ENCODE peak calls at places on chromosomes 4 and X, in seven cellular contexts. One of them, this sample, is unnamed.

GRCh38 chr4:33184684-33185083 is 2464.5 kb downstream of the PCDH7 start:
- DNase-seq in activated CD4-positive, alpha-beta memory T cell treated with anti-CD3 and anti-CD28 coated beads, Interleukin-2, amount 10 ng/mL, durations not matched to agents 7 days and 5 days: no peak
- DNase-seq in adipocyte: no peak
- DNase-seq in GM23248: no peak
- DNase-seq in vagina: no peak
- DNase-seq in germinal center: no peak
- DNase-seq in amniotic epithelial cell: peak; percentile 81
- DNase-seq in this sample: no peak

GRCh38 chr4:147984065-147984777 is 252.3 kb downstream of the ARHGAP10 start:
- DNase-seq in GM23248: peak; percentile 59
- DNase-seq in adipocyte: peak; percentile 65
- DNase-seq in vagina: no peak
- DNase-seq in germinal center: peak; percentile 60
- DNase-seq in activated CD4-positive, alpha-beta memory T cell treated with anti-CD3 and anti-CD28 coated beads, Interleukin-2, amount 10 ng/mL, durations not matched to agents 7 days and 5 days: peak; percentile 27
- DNase-seq in amniotic epithelial cell: peak; percentile 47
- DNase-seq in this sample: peak; percentile 54

GRCh38 chr4:158302076-158302866 is 92.0 kb downstream of the TMEM144 start:
- DNase-seq in amniotic epithelial cell: peak; percentile 55
- DNase-seq in germinal center: no peak
- DNase-seq in activated CD4-positive, alpha-beta memory T cell treated with anti-CD3 and anti-CD28 coated beads, Interleukin-2, amount 10 ng/mL, durations not matched to agents 7 days and 5 days: no peak
- DNase-seq in vagina: no peak
- DNase-seq in adipocyte: peak; percentile 81
- DNase-seq in GM23248: peak; percentile 82
- DNase-seq in this sample: peak; percentile 27

GRCh38 chrX:154458116-154458953 is at the start of gene PLXNA3:
- DNase-seq in GM23248: peak; percentile 66
- DNase-seq in vagina: no peak
- DNase-seq in activated CD4-positive, alpha-beta memory T cell treated with anti-CD3 and anti-CD28 coated beads, Interleukin-2, amount 10 ng/mL, durations not matched to agents 7 days and 5 days: peak; percentile 62
- DNase-seq in adipocyte: peak; percentile 74
- DNase-seq in amniotic epithelial cell: no peak
- DNase-seq in germinal center: peak; percentile 66
- DNase-seq in this sample: peak; percentile 31

GRCh38 chrX:107902721-107903120 is 77.1 kb downstream of the MID2 start:
- DNase-seq in germinal center: no peak
- DNase-seq in GM23248: no peak
- DNase-seq in vagina: no peak
- DNase-seq in activated CD4-positive, alpha-beta memory T cell treated with anti-CD3 and anti-CD28 coated beads, Interleukin-2, amount 10 ng/mL, durations not matched to agents 7 days and 5 days: no peak
- DNase-seq in amniotic epithelial cell: no peak
- DNase-seq in adipocyte: no peak
- DNase-seq in this sample: no peak

GRCh38 chr4:80434238-80434637 is 98.7 kb downstream of the CFAP299 start:
- DNase-seq in germinal center: no peak
- DNase-seq in activated CD4-positive, alpha-beta memory T cell treated with anti-CD3 and anti-CD28 coated beads, Interleukin-2, amount 10 ng/mL, durations not matched to agents 7 days and 5 days: no peak
- DNase-seq in amniotic epithelial cell: peak; percentile 85
- DNase-seq in GM23248: peak; percentile 30
- DNase-seq in vagina: no peak
- DNase-seq in adipocyte: peak; percentile 20
- DNase-seq in this sample: peak; percentile 6

GRCh38 chr4:182207806-182208483 is 35.3 kb upstream of the TENM3 start:
- DNase-seq in amniotic epithelial cell: peak; percentile 96
- DNase-seq in GM23248: peak; percentile 53
- DNase-seq in activated CD4-positive, alpha-beta memory T cell treated with anti-CD3 and anti-CD28 coated beads, Interleukin-2, amount 10 ng/mL, durations not matched to agents 7 days and 5 days: no peak
- DNase-seq in adipocyte: peak; percentile 83
- DNase-seq in germinal center: no peak
- DNase-seq in vagina: no peak
- DNase-seq in this sample: peak; percentile 84

GRCh38 chr4:169132561-169133305 is 122.7 kb upstream of the CBR4 start:
- DNase-seq in adipocyte: no peak
- DNase-seq in amniotic epithelial cell: no peak
- DNase-seq in GM23248: peak; percentile 49
- DNase-seq in vagina: no peak
- DNase-seq in activated CD4-positive, alpha-beta memory T cell treated with anti-CD3 and anti-CD28 coated beads, Interleukin-2, amount 10 ng/mL, durations not matched to agents 7 days and 5 days: no peak
- DNase-seq in germinal center: no peak
- DNase-seq in this sample: no peak

GRCh38 chr4:182918791-182919302 is 1.7 kb upstream of the DCTD start:
- DNase-seq in germinal center: no peak
- DNase-seq in adipocyte: no peak
- DNase-seq in GM23248: peak; percentile 34
- DNase-seq in activated CD4-positive, alpha-beta memory T cell treated with anti-CD3 and anti-CD28 coated beads, Interleukin-2, amount 10 ng/mL, durations not matched to agents 7 days and 5 days: peak; percentile 36
- DNase-seq in amniotic epithelial cell: peak; percentile 37
- DNase-seq in vagina: no peak
- DNase-seq in this sample: no peak

GRCh38 chr4:25970241-25970675 is 56.2 kb downstream of the SMIM20 start:
- DNase-seq in GM23248: no peak
- DNase-seq in adipocyte: peak; percentile 18
- DNase-seq in vagina: no peak
- DNase-seq in activated CD4-positive, alpha-beta memory T cell treated with anti-CD3 and anti-CD28 coated beads, Interleukin-2, amount 10 ng/mL, durations not matched to agents 7 days and 5 days: no peak
- DNase-seq in germinal center: peak; percentile 62
- DNase-seq in amniotic epithelial cell: peak; percentile 54
- DNase-seq in this sample: peak; percentile 83

GRCh38 chrX:10619311-10620015 is 922 bp downstream of the MID1 start:
- DNase-seq in GM23248: peak; percentile 48
- DNase-seq in germinal center: no peak
- DNase-seq in amniotic epithelial cell: peak; percentile 50
- DNase-seq in adipocyte: peak; percentile 48
- DNase-seq in vagina: no peak
- DNase-seq in activated CD4-positive, alpha-beta memory T cell treated with anti-CD3 and anti-CD28 coated beads, Interleukin-2, amount 10 ng/mL, durations not matched to agents 7 days and 5 days: no peak
- DNase-seq in this sample: peak; percentile 11

GRCh38 chrX:119516157-119516702 is 48.0 kb downstream of the SLC25A5 start:
- DNase-seq in germinal center: peak; percentile 74
- DNase-seq in GM23248: peak; percentile 77
- DNase-seq in amniotic epithelial cell: peak; percentile 57
- DNase-seq in activated CD4-positive, alpha-beta memory T cell treated with anti-CD3 and anti-CD28 coated beads, Interleukin-2, amount 10 ng/mL, durations not matched to agents 7 days and 5 days: peak; percentile 41
- DNase-seq in vagina: no peak
- DNase-seq in adipocyte: peak; percentile 83
- DNase-seq in this sample: peak; percentile 53

GRCh38 chr4:168843635-168844034 is 166.4 kb downstream of the CBR4 start:
- DNase-seq in activated CD4-positive, alpha-beta memory T cell treated with anti-CD3 and anti-CD28 coated beads, Interleukin-2, amount 10 ng/mL, durations not matched to agents 7 days and 5 days: no peak
- DNase-seq in GM23248: no peak
- DNase-seq in adipocyte: no peak
- DNase-seq in amniotic epithelial cell: no peak
- DNase-seq in vagina: no peak
- DNase-seq in germinal center: no peak
- DNase-seq in this sample: no peak

GRCh38 chr4:25090516-25090915 is 59.8 kb upstream of the LGI2 start:
- DNase-seq in adipocyte: no peak
- DNase-seq in amniotic epithelial cell: no peak
- DNase-seq in GM23248: peak; percentile 59
- DNase-seq in germinal center: no peak
- DNase-seq in vagina: no peak
- DNase-seq in activated CD4-positive, alpha-beta memory T cell treated with anti-CD3 and anti-CD28 coated beads, Interleukin-2, amount 10 ng/mL, durations not matched to agents 7 days and 5 days: no peak
- DNase-seq in this sample: no peak

GRCh38 chrX:18146954-18147353 is 73.7 kb downstream of the BEND2 start:
- DNase-seq in amniotic epithelial cell: peak; percentile 1
- DNase-seq in germinal center: no peak
- DNase-seq in vagina: no peak
- DNase-seq in adipocyte: peak; percentile 21
- DNase-seq in GM23248: peak; percentile 29
- DNase-seq in activated CD4-positive, alpha-beta memory T cell treated with anti-CD3 and anti-CD28 coated beads, Interleukin-2, amount 10 ng/mL, durations not matched to agents 7 days and 5 days: peak; percentile 16
- DNase-seq in this sample: peak; percentile 22

GRCh38 chr4:13920901-13921300 is 293.4 kb upstream of the BOD1L1 start:
- DNase-seq in adipocyte: peak; percentile 97
- DNase-seq in GM23248: peak; percentile 99
- DNase-seq in vagina: no peak
- DNase-seq in germinal center: no peak
- DNase-seq in amniotic epithelial cell: peak; percentile 99
- DNase-seq in activated CD4-positive, alpha-beta memory T cell treated with anti-CD3 and anti-CD28 coated beads, Interleukin-2, amount 10 ng/mL, durations not matched to agents 7 days and 5 days: no peak
- DNase-seq in this sample: peak; percentile 96

GRCh38 chr4:53479731-53480525 is 102.5 kb downstream of the FIP1L1 start:
- DNase-seq in activated CD4-positive, alpha-beta memory T cell treated with anti-CD3 and anti-CD28 coated beads, Interleukin-2, amount 10 ng/mL, durations not matched to agents 7 days and 5 days: no peak
- DNase-seq in GM23248: peak; percentile 75
- DNase-seq in vagina: no peak
- DNase-seq in germinal center: no peak
- DNase-seq in adipocyte: peak; percentile 65
- DNase-seq in amniotic epithelial cell: peak; percentile 20
- DNase-seq in this sample: peak; percentile 32

GRCh38 chrX:56788717-56789122 is 59.7 kb downstream of the NBDY start:
- DNase-seq in adipocyte: no peak
- DNase-seq in GM23248: no peak
- DNase-seq in germinal center: no peak
- DNase-seq in amniotic epithelial cell: no peak
- DNase-seq in activated CD4-positive, alpha-beta memory T cell treated with anti-CD3 and anti-CD28 coated beads, Interleukin-2, amount 10 ng/mL, durations not matched to agents 7 days and 5 days: no peak
- DNase-seq in vagina: no peak
- DNase-seq in this sample: no peak

GRCh38 chrX:41043950-41044349 is 41.3 kb upstream of the USP9X start:
- DNase-seq in activated CD4-positive, alpha-beta memory T cell treated with anti-CD3 and anti-CD28 coated beads, Interleukin-2, amount 10 ng/mL, durations not matched to agents 7 days and 5 days: no peak
- DNase-seq in germinal center: no peak
- DNase-seq in adipocyte: peak; percentile 59
- DNase-seq in amniotic epithelial cell: peak; percentile 49
- DNase-seq in vagina: no peak
- DNase-seq in GM23248: peak; percentile 76
- DNase-seq in this sample: peak; percentile 13

GRCh38 chr4:72006576-72006975 is 25.2 kb upstream of the NPFFR2 start:
- DNase-seq in germinal center: no peak
- DNase-seq in GM23248: peak; percentile 47
- DNase-seq in adipocyte: peak; percentile 63
- DNase-seq in vagina: no peak
- DNase-seq in activated CD4-positive, alpha-beta memory T cell treated with anti-CD3 and anti-CD28 coated beads, Interleukin-2, amount 10 ng/mL, durations not matched to agents 7 days and 5 days: no peak
- DNase-seq in amniotic epithelial cell: peak; percentile 81
- DNase-seq in this sample: no peak

GRCh38 chr4:72376901-72377300 is 192.1 kb downstream of the ADAMTS3 start:
- DNase-seq in adipocyte: peak; percentile 51
- DNase-seq in vagina: no peak
- DNase-seq in GM23248: peak; percentile 22
- DNase-seq in germinal center: no peak
- DNase-seq in amniotic epithelial cell: no peak
- DNase-seq in activated CD4-positive, alpha-beta memory T cell treated with anti-CD3 and anti-CD28 coated beads, Interleukin-2, amount 10 ng/mL, durations not matched to agents 7 days and 5 days: no peak
- DNase-seq in this sample: no peak

GRCh38 chrX:53262918-53263394 is 18.4 kb downstream of the IQSEC2 start:
- DNase-seq in amniotic epithelial cell: peak; percentile 73
- DNase-seq in germinal center: no peak
- DNase-seq in adipocyte: peak; percentile 22
- DNase-seq in vagina: no peak
- DNase-seq in activated CD4-positive, alpha-beta memory T cell treated with anti-CD3 and anti-CD28 coated beads, Interleukin-2, amount 10 ng/mL, durations not matched to agents 7 days and 5 days: peak; percentile 48
- DNase-seq in GM23248: peak; percentile 79
- DNase-seq in this sample: peak; percentile 70

GRCh38 chrX:29231800-29232199 is 644.6 kb downstream of the IL1RAPL1 start:
- DNase-seq in adipocyte: peak; percentile 37
- DNase-seq in vagina: no peak
- DNase-seq in GM23248: peak; percentile 5
- DNase-seq in germinal center: no peak
- DNase-seq in amniotic epithelial cell: no peak
- DNase-seq in activated CD4-positive, alpha-beta memory T cell treated with anti-CD3 and anti-CD28 coated beads, Interleukin-2, amount 10 ng/mL, durations not matched to agents 7 days and 5 days: no peak
- DNase-seq in this sample: no peak

GRCh38 chr4:40333921-40334352 is 1.2 kb upstream of the CHRNA9 start:
- DNase-seq in vagina: no peak
- DNase-seq in amniotic epithelial cell: peak; percentile 69
- DNase-seq in activated CD4-positive, alpha-beta memory T cell treated with anti-CD3 and anti-CD28 coated beads, Interleukin-2, amount 10 ng/mL, durations not matched to agents 7 days and 5 days: no peak
- DNase-seq in germinal center: no peak
- DNase-seq in GM23248: peak; percentile 91
- DNase-seq in adipocyte: peak; percentile 92
- DNase-seq in this sample: peak; percentile 86

GRCh38 chr4:93779228-93779627 is 49.3 kb upstream of the ATOH1 start:
- DNase-seq in amniotic epithelial cell: no peak
- DNase-seq in activated CD4-positive, alpha-beta memory T cell treated with anti-CD3 and anti-CD28 coated beads, Interleukin-2, amount 10 ng/mL, durations not matched to agents 7 days and 5 days: no peak
- DNase-seq in vagina: no peak
- DNase-seq in germinal center: no peak
- DNase-seq in adipocyte: no peak
- DNase-seq in GM23248: no peak
- DNase-seq in this sample: no peak

GRCh38 chr4:52987401-52988056 is 125.4 kb downstream of the RASL11B start:
- DNase-seq in activated CD4-positive, alpha-beta memory T cell treated with anti-CD3 and anti-CD28 coated beads, Interleukin-2, amount 10 ng/mL, durations not matched to agents 7 days and 5 days: no peak
- DNase-seq in GM23248: no peak
- DNase-seq in adipocyte: no peak
- DNase-seq in germinal center: no peak
- DNase-seq in vagina: no peak
- DNase-seq in amniotic epithelial cell: peak; percentile 72
- DNase-seq in this sample: no peak

GRCh38 chrX:53594354-53594753 is 92.2 kb downstream of the HUWE1 start:
- DNase-seq in adipocyte: peak; percentile 42
- DNase-seq in amniotic epithelial cell: peak; percentile 16
- DNase-seq in germinal center: peak; percentile 2
- DNase-seq in activated CD4-positive, alpha-beta memory T cell treated with anti-CD3 and anti-CD28 coated beads, Interleukin-2, amount 10 ng/mL, durations not matched to agents 7 days and 5 days: no peak
- DNase-seq in GM23248: peak; percentile 57
- DNase-seq in vagina: no peak
- DNase-seq in this sample: no peak

GRCh38 chr4:57044279-57044678 is 65.6 kb downstream of the POLR2B start:
- DNase-seq in germinal center: no peak
- DNase-seq in amniotic epithelial cell: no peak
- DNase-seq in vagina: no peak
- DNase-seq in GM23248: peak; percentile 64
- DNase-seq in adipocyte: peak; percentile 92
- DNase-seq in activated CD4-positive, alpha-beta memory T cell treated with anti-CD3 and anti-CD28 coated beads, Interleukin-2, amount 10 ng/mL, durations not matched to agents 7 days and 5 days: no peak
- DNase-seq in this sample: no peak

GRCh38 chr4:4971796-4972195 is 47.5 kb downstream of the CYTL1 start:
- DNase-seq in amniotic epithelial cell: no peak
- DNase-seq in vagina: peak; percentile 20
- DNase-seq in GM23248: no peak
- DNase-seq in adipocyte: no peak
- DNase-seq in activated CD4-positive, alpha-beta memory T cell treated with anti-CD3 and anti-CD28 coated beads, Interleukin-2, amount 10 ng/mL, durations not matched to agents 7 days and 5 days: no peak
- DNase-seq in germinal center: no peak
- DNase-seq in this sample: no peak

GRCh38 chr4:137794779-137795178 is 262.5 kb upstream of the PCDH18 start:
- DNase-seq in germinal center: no peak
- DNase-seq in adipocyte: peak; percentile 17
- DNase-seq in amniotic epithelial cell: no peak
- DNase-seq in vagina: no peak
- DNase-seq in GM23248: peak; percentile 26
- DNase-seq in activated CD4-positive, alpha-beta memory T cell treated with anti-CD3 and anti-CD28 coated beads, Interleukin-2, amount 10 ng/mL, durations not matched to agents 7 days and 5 days: no peak
- DNase-seq in this sample: no peak

GRCh38 chr4:95181446-95182306 is 367.1 kb downstream of the UNC5C start:
- DNase-seq in germinal center: no peak
- DNase-seq in GM23248: peak; percentile 80
- DNase-seq in vagina: peak; percentile 54
- DNase-seq in adipocyte: no peak
- DNase-seq in amniotic epithelial cell: no peak
- DNase-seq in activated CD4-positive, alpha-beta memory T cell treated with anti-CD3 and anti-CD28 coated beads, Interleukin-2, amount 10 ng/mL, durations not matched to agents 7 days and 5 days: no peak
- DNase-seq in this sample: no peak

GRCh38 chrX:33336783-33337182 is 125.4 kb upstream of the DMD start:
- DNase-seq in adipocyte: peak; percentile 2
- DNase-seq in vagina: no peak
- DNase-seq in germinal center: no peak
- DNase-seq in amniotic epithelial cell: peak; percentile 26
- DNase-seq in GM23248: peak; percentile 1
- DNase-seq in activated CD4-positive, alpha-beta memory T cell treated with anti-CD3 and anti-CD28 coated beads, Interleukin-2, amount 10 ng/mL, durations not matched to agents 7 days and 5 days: no peak
- DNase-seq in this sample: peak; percentile 50

GRCh38 chrX:85037114-85037513 is 33.4 kb downstream of the APOOL start:
- DNase-seq in amniotic epithelial cell: no peak
- DNase-seq in GM23248: no peak
- DNase-seq in adipocyte: no peak
- DNase-seq in vagina: no peak
- DNase-seq in activated CD4-positive, alpha-beta memory T cell treated with anti-CD3 and anti-CD28 coated beads, Interleukin-2, amount 10 ng/mL, durations not matched to agents 7 days and 5 days: no peak
- DNase-seq in germinal center: no peak
- DNase-seq in this sample: no peak

GRCh38 chr4:7979652-7979968 is 39.9 kb upstream of the AFAP1 start:
- DNase-seq in germinal center: no peak
- DNase-seq in amniotic epithelial cell: no peak
- DNase-seq in adipocyte: no peak
- DNase-seq in vagina: no peak
- DNase-seq in GM23248: no peak
- DNase-seq in activated CD4-positive, alpha-beta memory T cell treated with anti-CD3 and anti-CD28 coated beads, Interleukin-2, amount 10 ng/mL, durations not matched to agents 7 days and 5 days: no peak
- DNase-seq in this sample: no peak